ENCODE peak calls at places on chromosomes 12 and 14, in seven cellular contexts. One of them, this sample, is unnamed.

GRCh38 chr12:44873898-44874297 is 2.2 kb downstream of the NELL2 start:
- DNase-seq in HuH-7.5: no peak
- DNase-seq in NCI-H2029: no peak
- DNase-seq in GM23248: peak; percentile 38
- DNase-seq in MM.1S: peak; percentile 11
- DNase-seq in CD4-positive, alpha-beta memory T cell: peak; percentile 39
- DNase-seq in NCI-H2081: peak; percentile 55
- DNase-seq in this sample: peak; percentile 6

GRCh38 chr12:116610971-116611541 is 51.9 kb downstream of the MAP1LC3B2 start:
- DNase-seq in HuH-7.5: no peak
- DNase-seq in NCI-H2029: no peak
- DNase-seq in GM23248: peak; percentile 38
- DNase-seq in MM.1S: no peak
- DNase-seq in CD4-positive, alpha-beta memory T cell: no peak
- DNase-seq in NCI-H2081: no peak
- DNase-seq in this sample: no peak

GRCh38 chr12:103331643-103332042 is 164.1 kb downstream of the C12orf42 start:
- DNase-seq in HuH-7.5: no peak
- DNase-seq in NCI-H2029: no peak
- DNase-seq in GM23248: no peak
- DNase-seq in MM.1S: no peak
- DNase-seq in CD4-positive, alpha-beta memory T cell: no peak
- DNase-seq in NCI-H2081: no peak
- DNase-seq in this sample: no peak

GRCh38 chr12:46480282-46480681 is 107.7 kb upstream of the SLC38A2 start:
- DNase-seq in HuH-7.5: no peak
- DNase-seq in NCI-H2029: no peak
- DNase-seq in GM23248: peak; percentile 26
- DNase-seq in MM.1S: no peak
- DNase-seq in CD4-positive, alpha-beta memory T cell: no peak
- DNase-seq in NCI-H2081: no peak
- DNase-seq in this sample: no peak

GRCh38 chr12:5516781-5517180 is 84.9 kb downstream of the NTF3 start:
- DNase-seq in HuH-7.5: no peak
- DNase-seq in NCI-H2029: no peak
- DNase-seq in GM23248: no peak
- DNase-seq in MM.1S: no peak
- DNase-seq in CD4-positive, alpha-beta memory T cell: no peak
- DNase-seq in NCI-H2081: no peak
- DNase-seq in this sample: no peak

GRCh38 chr12:38639625-38640024 is 265.8 kb downstream of the CPNE8 start:
- DNase-seq in HuH-7.5: no peak
- DNase-seq in NCI-H2029: no peak
- DNase-seq in GM23248: no peak
- DNase-seq in MM.1S: no peak
- DNase-seq in CD4-positive, alpha-beta memory T cell: no peak
- DNase-seq in NCI-H2081: no peak
- DNase-seq in this sample: no peak

GRCh38 chr12:14892726-14893442 is 7.2 kb upstream of the MGP start:
- DNase-seq in HuH-7.5: no peak
- DNase-seq in NCI-H2029: no peak
- DNase-seq in GM23248: peak; percentile 53
- DNase-seq in MM.1S: no peak
- DNase-seq in CD4-positive, alpha-beta memory T cell: no peak
- DNase-seq in NCI-H2081: no peak
- DNase-seq in this sample: no peak

GRCh38 chr12:101759396-101760047 is 20.3 kb upstream of the SYCP3 start:
- DNase-seq in HuH-7.5: no peak
- DNase-seq in NCI-H2029: peak; percentile 49
- DNase-seq in GM23248: peak; percentile 66
- DNase-seq in MM.1S: peak; percentile 46
- DNase-seq in CD4-positive, alpha-beta memory T cell: peak; percentile 22
- DNase-seq in NCI-H2081: peak; percentile 12
- DNase-seq in this sample: peak; percentile 34

GRCh38 chr12:111152581-111152980 is 216.3 kb downstream of the PHETA1 start:
- DNase-seq in HuH-7.5: no peak
- DNase-seq in NCI-H2029: no peak
- DNase-seq in GM23248: no peak
- DNase-seq in MM.1S: no peak
- DNase-seq in CD4-positive, alpha-beta memory T cell: no peak
- DNase-seq in NCI-H2081: no peak
- DNase-seq in this sample: no peak

GRCh38 chr14:67187826-67188225 is 1.4 kb upstream of the GARIN2 start:
- DNase-seq in HuH-7.5: no peak
- DNase-seq in NCI-H2029: no peak
- DNase-seq in GM23248: peak; percentile 70
- DNase-seq in MM.1S: no peak
- DNase-seq in CD4-positive, alpha-beta memory T cell: no peak
- DNase-seq in NCI-H2081: no peak
- DNase-seq in this sample: peak; percentile 49

GRCh38 chr12:115569694-115570093 is 707.8 kb downstream of the MED13L start:
- DNase-seq in HuH-7.5: no peak
- DNase-seq in NCI-H2029: no peak
- DNase-seq in GM23248: no peak
- DNase-seq in MM.1S: no peak
- DNase-seq in CD4-positive, alpha-beta memory T cell: no peak
- DNase-seq in NCI-H2081: no peak
- DNase-seq in this sample: no peak

GRCh38 chr12:103786201-103786600 is 54.8 kb downstream of the NT5DC3 start:
- DNase-seq in HuH-7.5: no peak
- DNase-seq in NCI-H2029: no peak
- DNase-seq in GM23248: no peak
- DNase-seq in MM.1S: no peak
- DNase-seq in CD4-positive, alpha-beta memory T cell: no peak
- DNase-seq in NCI-H2081: no peak
- DNase-seq in this sample: no peak

GRCh38 chr14:88821378-88821777 is 3.1 kb upstream of the TTC8 start:
- DNase-seq in HuH-7.5: no peak
- DNase-seq in NCI-H2029: no peak
- DNase-seq in GM23248: no peak
- DNase-seq in MM.1S: no peak
- DNase-seq in CD4-positive, alpha-beta memory T cell: no peak
- DNase-seq in NCI-H2081: no peak
- DNase-seq in this sample: no peak

GRCh38 chr12:56120158-56120846 is 2.2 kb downstream of the ZC3H10 start:
- DNase-seq in HuH-7.5: no peak
- DNase-seq in NCI-H2029: no peak
- DNase-seq in GM23248: no peak
- DNase-seq in MM.1S: no peak
- DNase-seq in CD4-positive, alpha-beta memory T cell: no peak
- DNase-seq in NCI-H2081: no peak
- DNase-seq in this sample: no peak

GRCh38 chr14:21210023-21210422 is 54.2 kb upstream of the OR5AU1 start:
- DNase-seq in HuH-7.5: no peak
- DNase-seq in NCI-H2029: no peak
- DNase-seq in GM23248: no peak
- DNase-seq in MM.1S: no peak
- DNase-seq in CD4-positive, alpha-beta memory T cell: no peak
- DNase-seq in NCI-H2081: no peak
- DNase-seq in this sample: no peak

GRCh38 chr12:82047480-82047879 is 288.3 kb upstream of the PPFIA2 start:
- DNase-seq in HuH-7.5: no peak
- DNase-seq in NCI-H2029: no peak
- DNase-seq in GM23248: peak; percentile 0
- DNase-seq in MM.1S: no peak
- DNase-seq in CD4-positive, alpha-beta memory T cell: no peak
- DNase-seq in NCI-H2081: no peak
- DNase-seq in this sample: peak; percentile 1

GRCh38 chr12:67068773-67069450 is 200.2 kb upstream of the CAND1 start:
- DNase-seq in HuH-7.5: peak; percentile 34
- DNase-seq in NCI-H2029: peak; percentile 53
- DNase-seq in GM23248: peak; percentile 56
- DNase-seq in MM.1S: peak; percentile 62
- DNase-seq in CD4-positive, alpha-beta memory T cell: peak; percentile 28
- DNase-seq in NCI-H2081: peak; percentile 59
- DNase-seq in this sample: peak; percentile 24